ENCODE peak calls at places on chromosomes 7 and 10, in six cellular contexts. Q, R, L, H, K and G are unnamed samples.

GRCh38 chr10:61183971-61184370 is 240.0 kb upstream of the RHOBTB1 start:
- DNase-seq in Q (no peak), H (no peak), K (no peak), R (no peak), L (no peak), G (no peak)

GRCh38 chr10:54124209-54124890 is 676.7 kb downstream of the PCDH15 start:
- DNase-seq in H (no peak), R (no peak), K (no peak), L (no peak), Q (no peak), G (no peak)

GRCh38 chr10:121553861-121554264 is 44.4 kb downstream of the FGFR2 start:
- DNase-seq in L (no peak), R (no peak), K (no peak), H (no peak), Q (no peak), G (no peak)

GRCh38 chr7:133009853-133010252 is 72.0 kb downstream of the CHCHD3 start:
- DNase-seq in L (no peak), Q (no peak), K (no peak), R (no peak), H (no peak), G (no peak)

GRCh38 chr10:70715853-70716795 is 43.8 kb downstream of the ADAMTS14 start:
- DNase-seq in K (peak), H (no peak), Q (peak), L (peak), R (peak), G (peak)

GRCh38 chr7:131302876-131303707 is 24.6 kb upstream of the MKLN1 start:
- DNase-seq in R (peak), K (no peak), Q (peak), L (peak), H (no peak), G (peak)

GRCh38 chr7:54932818-54933543 is 85.8 kb upstream of the EGFR start:
- DNase-seq in H (peak), Q (peak), L (peak), K (no peak), R (peak), G (no peak)

GRCh38 chr7:150406565-150407421 is 27.7 kb downstream of the ZNF775 start:
- DNase-seq in H (no peak), L (peak), K (peak), R (no peak), Q (peak), G (no peak)

GRCh38 chr10:6296456-6297214 is 93.9 kb downstream of the PFKFB3 start:
- DNase-seq in R (peak), K (no peak), H (no peak), Q (no peak), L (no peak), G (peak)

GRCh38 chr7:151087247-151088018 is 1.2 kb downstream of the AGAP3 start:
- DNase-seq in H (peak), L (peak), K (no peak), R (peak), Q (peak), G (peak)

GRCh38 chr7:14738086-14738485 is 164.5 kb downstream of the DGKB start:
- DNase-seq in Q (no peak), K (no peak), H (no peak), R (no peak), L (no peak), G (no peak)

GRCh38 chr7:21550821-21551531 is 8.1 kb downstream of the DNAH11 start:
- DNase-seq in K (no peak), R (peak), Q (no peak), H (no peak), L (no peak), G (no peak)

GRCh38 chr7:1123721-1124120 is 35.8 kb downstream of the GPER1 start:
- DNase-seq in K (no peak), R (peak), H (peak), L (peak), Q (peak), G (no peak)

GRCh38 chr7:149500910-149501309 is 3.3 kb upstream of the ZNF746 start:
- DNase-seq in K (no peak), Q (no peak), R (no peak), H (no peak), L (no peak), G (no peak)

GRCh38 chr10:87092356-87092860 is 2.2 kb downstream of the GLUD1 start:
- DNase-seq in R (no peak), H (no peak), Q (no peak), K (no peak), L (peak), G (no peak)

GRCh38 chr7:87003872-87004798 is 55.3 kb downstream of the ELAPOR2 start:
- DNase-seq in L (no peak), K (no peak), H (peak), R (no peak), Q (no peak), G (peak)

GRCh38 chr7:5629941-5630340 is 151.5 kb downstream of the RNF216 start:
- DNase-seq in R (no peak), Q (no peak), L (peak), K (no peak), H (peak), G (no peak)
- TF ChIP-seq SMC3 in R (no peak), Q (no peak), L (no peak), K (no peak), H (no peak), G (no peak)

GRCh38 chr10:72694476-72695369 is 2.8 kb downstream of the MCU start:
- DNase-seq in R (peak), Q (peak), K (no peak), H (peak), L (peak), G (peak)
- TF ChIP-seq SMC3 in R (peak), Q (peak), K (peak), H (peak), L (peak), G (peak)

GRCh38 chr10:77182803-77183202 is 454.8 kb downstream of the KCNMA1 start:
- DNase-seq in K (no peak), H (no peak), R (no peak), L (no peak), Q (no peak), G (no peak)

GRCh38 chr10:77180104-77180503 is 457.5 kb downstream of the KCNMA1 start:
- DNase-seq in L (no peak), Q (no peak), H (no peak), R (no peak), K (no peak), G (no peak)

GRCh38 chr10:77177589-77177988 is 460.0 kb downstream of the KCNMA1 start:
- DNase-seq in R (no peak), Q (no peak), H (no peak), L (no peak), K (no peak), G (no peak)

GRCh38 chr10:77179015-77179695 is 458.5 kb downstream of the KCNMA1 start:
- DNase-seq in R (peak), Q (no peak), K (no peak), H (no peak), L (peak), G (no peak)

GRCh38 chr10:77180794-77181193 is 456.8 kb downstream of the KCNMA1 start:
- DNase-seq in Q (no peak), H (no peak), K (no peak), L (peak), R (no peak), G (no peak)
- TF ChIP-seq SMC3 in Q (no peak), H (no peak), K (no peak), L (no peak), R (no peak), G (no peak)

GRCh38 chr7:77427996-77428603 is 12.0 kb upstream of the GSAP start:
- DNase-seq in L (peak), Q (no peak), K (no peak), H (no peak), R (no peak), G (no peak)
- TF ChIP-seq SMC3 in L (no peak), Q (no peak), K (no peak), H (no peak), R (no peak), G (no peak)

GRCh38 chr10:102988404-102989314 is 70.6 kb downstream of the CNNM2 start:
- DNase-seq in Q (peak), R (peak), K (no peak), L (peak), H (no peak), G (peak)
- TF ChIP-seq SMC3 in Q (no peak), R (no peak), K (no peak), L (no peak), H (no peak), G (no peak)

DNA sequence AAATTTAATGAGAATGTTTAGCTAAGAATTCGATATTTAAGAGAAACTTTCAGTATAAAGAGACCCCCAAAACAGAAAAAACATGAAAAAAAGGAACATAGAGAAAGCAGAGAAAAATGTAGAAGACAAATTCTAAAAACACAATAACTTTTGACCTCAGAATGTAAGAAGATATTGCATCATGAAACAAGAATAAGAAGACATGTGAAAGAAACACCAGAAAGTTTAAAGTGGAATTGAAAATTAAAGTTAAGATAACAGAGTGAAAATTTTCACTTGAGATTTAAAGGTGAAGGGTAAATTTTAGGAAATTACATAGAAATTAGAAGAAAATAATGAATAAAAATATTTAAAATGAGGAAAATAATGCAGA is 78.2 kb upstream of the FAM3C start:
- DNase-seq in H (no peak), K (no peak), Q (no peak), L (no peak), R (no peak), G (no peak)
- TF ChIP-seq SMC3 in H (no peak), K (no peak), Q (no peak), L (no peak), R (no peak), G (no peak)

GRCh38 chr10:106399112-106399511 is 765.4 kb downstream of the SORCS1 start:
- DNase-seq in Q (no peak), H (no peak), K (no peak), R (no peak), L (no peak), G (no peak)

GRCh38 chr10:106401967-106402366 is 762.5 kb downstream of the SORCS1 start:
- DNase-seq in R (no peak), K (no peak), L (no peak), H (no peak), Q (no peak), G (no peak)

GRCh38 chr10:106396192-106396591 is 768.3 kb downstream of the SORCS1 start:
- DNase-seq in Q (no peak), R (no peak), L (no peak), H (no peak), K (no peak), G (no peak)

GRCh38 chr10:106402455-106402854 is 762.1 kb downstream of the SORCS1 start:
- DNase-seq in K (no peak), H (no peak), L (peak), Q (no peak), R (no peak), G (no peak)

GRCh38 chr10:106401161-106401560 is 763.3 kb downstream of the SORCS1 start:
- DNase-seq in K (no peak), R (no peak), H (no peak), Q (no peak), L (peak), G (no peak)
- TF ChIP-seq SMC3 in K (no peak), R (no peak), H (no peak), Q (no peak), L (no peak), G (no peak)

GRCh38 chr10:50393784-50394183 is 142.5 kb upstream of the ASAH2 start:
- DNase-seq in H (no peak), Q (peak), K (no peak), L (peak), R (peak), G (no peak)
- TF ChIP-seq SMC3 in H (no peak), Q (no peak), K (no peak), L (no peak), R (no peak), G (no peak)

GRCh38 chr10:78443900-78444571 is 410.4 kb downstream of the RPS24 start:
- DNase-seq in K (no peak), Q (peak), L (no peak), R (no peak), H (no peak), G (no peak)
- TF ChIP-seq SMC3 in K (no peak), Q (no peak), L (no peak), R (no peak), H (no peak), G (no peak)